ENCODE peak calls at places on chromosomes 16 and 17, in five cellular contexts. R is right atrium auricular region, A is thoracic aorta, Q is left ventricle myocardium inferior, V is psoas muscle. L is an unnamed sample. For H3K9me3, the result is how much of the 10 kb centered on the place peaks cover.

GRCh38 chr16:27445502-27446175 is 43.7 kb downstream of the IL21R start:
- DNase-seq in A (no peak), Q (no peak), R (no peak), V (no peak), L (no peak)

GRCh38 chr17:15392326-15392739 is 50.9 kb upstream of the TEKT3 start:
- DNase-seq in V (no peak), R (no peak), Q (peak), A (no peak), L (no peak)

GRCh38 chr16:57041182-57042156 is 50.9 kb upstream of the CPNE2 start:
- DNase-seq in V (no peak), R (no peak), A (no peak), Q (no peak), L (peak)

GRCh38 chr16:84795338-84796053 is 24.3 kb upstream of the CRISPLD2 start:
- DNase-seq in Q (peak), R (peak), A (peak), V (peak), L (no peak)

GRCh38 chr17:66375121-66375520 is 72.7 kb downstream of the PRKCA start:
- DNase-seq in R (no peak), Q (no peak), A (no peak), V (no peak), L (no peak)

GRCh38 chr16:46980926-46981325 is 7.5 kb upstream of the DNAJA2 start:
- DNase-seq in V (no peak), A (no peak), R (no peak), Q (no peak), L (no peak)

GRCh38 chr17:49516190-49516589 is 21.1 kb downstream of the NGFR start:
- DNase-seq in A (no peak), V (no peak), Q (no peak), R (no peak), L (no peak)

GRCh38 chr17:45320349-45320930 is 3.6 kb upstream of the MAP3K14 start:
- DNase-seq in V (no peak), Q (no peak), R (no peak), A (no peak), L (no peak)

GRCh38 chr17:978110-979093 is 1.2 kb downstream of the NXN start:
- DNase-seq in V (peak), R (no peak), Q (peak), A (no peak), L (no peak)

GRCh38 chr17:61487668-61488595 is 35.7 kb downstream of the TBX4 start:
- DNase-seq in Q (no peak), A (no peak), V (no peak), R (no peak), L (no peak)

GRCh38 chr16:86722970-86723369 is 144.6 kb downstream of the FOXL1 start:
- DNase-seq in V (no peak), Q (no peak), A (no peak), R (no peak), L (no peak)

GRCh38 chr17:82242698-82242976 is 13.8 kb downstream of the SLC16A3 start:
- DNase-seq in R (no peak), Q (no peak), A (no peak), V (peak), L (no peak)

GRCh38 chr16:29807426-29808218 is 1.3 kb downstream of the MAZ start:
- DNase-seq in R (peak), A (peak), Q (peak), V (peak), L (peak)

GRCh38 chr16:73956592-73957495 is 339.8 kb upstream of the PSMD7 start:
- DNase-seq in Q (peak), R (no peak), A (no peak), V (peak), L (no peak)

GRCh38 chr16:17261197-17261858 is 209.4 kb downstream of the XYLT1 start:
- DNase-seq in V (no peak), A (no peak), R (no peak), Q (no peak), L (no peak)

GRCh38 chr17:76720941-76721340 is 5.5 kb downstream of the JMJD6 start:
- DNase-seq in V (no peak), A (no peak), R (no peak), Q (no peak), L (no peak)
- H3K9me3 ChIP-seq in V (under half), A (under half), R (under half), Q (under half), L (under half)

GRCh38 chr16:75175074-75175473 is 26.8 kb downstream of the ZFP1 start:
- DNase-seq in R (no peak), V (no peak), A (no peak), Q (no peak), L (no peak)
- H3K9me3 ChIP-seq in R (half or more), V (under half), A (under half), Q (half or more), L (half or more)

GRCh38 chr16:26263406-26263805 is 571.6 kb downstream of the HS3ST4 start:
- DNase-seq in Q (no peak), V (no peak), A (no peak), R (no peak), L (no peak)

GRCh38 chr16:26261621-26262020 is 569.9 kb downstream of the HS3ST4 start:
- DNase-seq in R (no peak), Q (no peak), V (no peak), A (no peak), L (no peak)
- H3K9me3 ChIP-seq in R (under half), Q (under half), V (under half), A (under half), L (under half)

GRCh38 chr16:35562471-35562870 is 2103.1 kb downstream of the TP53TG3F start:
- DNase-seq in Q (no peak), R (no peak), V (no peak), A (no peak), L (no peak)
- H3K9me3 ChIP-seq in Q (under half), R (under half), V (under half), A (under half), L (under half)

GRCh38 chr16:35564148-35564547 is 2104.7 kb downstream of the TP53TG3F start:
- DNase-seq in A (no peak), Q (no peak), V (no peak), R (no peak), L (no peak)
- H3K9me3 ChIP-seq in A (under half), Q (under half), V (under half), R (under half), L (under half)

GRCh38 chr17:70569131-70569530 is 399.8 kb downstream of the KCNJ2 start:
- DNase-seq in Q (no peak), A (no peak), R (no peak), V (no peak), L (no peak)
- H3K9me3 ChIP-seq in Q (under half), A (under half), R (under half), V (under half), L (under half)

GRCh38 chr16:35753559-35754390 is 2294.4 kb downstream of the TP53TG3F start:
- DNase-seq in V (no peak), A (no peak), R (peak), Q (no peak), L (no peak)
- H3K9me3 ChIP-seq in V (under half), A (under half), R (under half), Q (under half), L (under half)

DNA sequence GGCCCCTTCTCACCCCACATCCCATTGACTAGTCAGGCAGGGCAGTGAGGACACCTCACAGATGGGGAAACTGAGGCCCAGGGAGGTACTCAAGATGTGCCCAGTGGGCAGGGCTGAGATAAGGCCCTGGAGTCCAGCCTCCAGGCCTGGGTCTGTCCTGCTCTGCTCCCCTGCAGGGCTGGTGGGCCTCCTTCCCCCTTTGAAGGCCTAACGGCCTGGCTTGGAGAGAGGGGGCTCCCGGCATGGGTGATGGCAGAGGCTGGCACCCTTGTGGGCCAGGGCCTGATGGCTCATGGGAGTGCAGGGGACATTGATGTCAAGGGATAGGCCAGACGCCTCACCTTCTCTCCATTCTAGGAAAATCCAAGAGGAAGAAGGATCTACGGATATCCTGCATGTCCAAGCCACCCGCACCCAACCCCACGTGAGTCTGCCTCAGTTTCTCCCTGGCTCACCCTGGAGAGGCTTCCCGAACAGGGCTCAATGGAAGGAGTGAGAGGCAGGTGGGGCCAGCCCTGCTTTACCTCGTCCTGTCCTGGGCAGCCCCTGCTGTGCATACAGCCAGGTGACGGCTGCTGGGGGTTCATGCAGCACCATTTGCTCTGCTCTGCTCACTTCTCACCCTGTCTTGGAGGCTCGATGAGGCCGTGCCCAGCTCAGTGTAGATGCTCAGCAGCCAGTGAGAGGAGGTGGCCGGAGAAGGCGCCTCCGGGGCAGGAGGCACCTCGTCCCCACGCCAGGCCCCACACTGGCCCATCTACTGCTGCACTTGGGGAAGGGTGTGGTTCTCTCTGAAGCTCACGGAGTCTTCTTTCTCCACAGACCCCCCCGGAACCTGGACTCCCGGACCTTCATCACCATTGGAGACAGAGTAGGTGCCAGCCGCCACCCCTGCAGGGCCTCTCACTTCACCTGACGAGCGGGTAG is 13.8 kb downstream of the MAP2K3 start:
- DNase-seq in V (no peak), R (no peak), Q (no peak), A (no peak), L (no peak)
- H3K9me3 ChIP-seq in V (under half), R (under half), Q (under half), A (under half), L (under half)

GRCh38 chr16:15575293-15576049 is 67.5 kb downstream of the MARF1 start:
- DNase-seq in A (no peak), R (no peak), Q (no peak), V (no peak), L (no peak)
- H3K9me3 ChIP-seq in A (under half), R (under half), Q (under half), V (under half), L (under half)

L was measured in CD4-positive, alpha-beta T cell.